ENCODE peak calls at places on chromosomes 16 and 17, in ten cellular contexts. B is fibroblast of lung, W is DND-41, K is HCT116, V is neuronal stem cell, N is PC-3, Z is neural progenitor cell, T is mammary epithelial cell, U is trophoblast cell, S is IMR-90. H is an unnamed sample.

GRCh38 chr17:74396567-74396966 is 29.3 kb downstream of the GPR142 start:
- DNase-seq in B (no peak), W (no peak), K (no peak), V (no peak), N (no peak), Z (no peak), T (no peak), U (no peak), S (no peak), H (no peak)

GRCh38 chr16:50335198-50335958 is 33.4 kb downstream of the BRD7 start:
- DNase-seq in B (no peak), W (no peak), K (no peak), V (no peak), N (no peak), Z (no peak), T (no peak), U (peak; percentile 38), S (peak; percentile 33), H (no peak)

GRCh38 chr17:65662166-65662565 is 100.7 kb upstream of the AXIN2 start:
- DNase-seq in B (peak; percentile 68), W (no peak), K (no peak), V (no peak), N (no peak), Z (no peak), T (no peak), U (no peak), S (peak; percentile 69), H (peak; percentile 89)

GRCh38 chr16:17224859-17225258 is 245.9 kb downstream of the XYLT1 start:
- DNase-seq in B (peak; percentile 91), W (peak; percentile 19), K (no peak), V (no peak), N (no peak), Z (no peak), T (peak; percentile 29), U (no peak), S (peak; percentile 82), H (no peak)

GRCh38 chr17:36183001-36183810 is 6.8 kb upstream of the TBC1D3B start:
- DNase-seq in B (peak; percentile 78), W (no peak), K (peak; percentile 39), V (peak; percentile 77), N (peak; percentile 25), Z (peak; percentile 94), T (peak; percentile 66), U (no peak), S (peak; percentile 54), H (peak; percentile 97)

GRCh38 chr16:16071631-16072244 is 122.3 kb downstream of the ABCC1 start:
- DNase-seq in B (peak; percentile 84), W (no peak), K (no peak), V (no peak), N (no peak), Z (no peak), T (no peak), U (no peak), S (peak; percentile 78), H (peak; percentile 57)

GRCh38 chr17:82914375-82914774 is 74.6 kb upstream of the ZNF750 start:
- DNase-seq in B (no peak), W (no peak), K (no peak), V (no peak), N (peak; percentile 26), Z (no peak), T (no peak), U (no peak), S (no peak), H (peak; percentile 98)

GRCh38 chr17:60557805-60558204 is 31.8 kb upstream of the APPBP2 start:
- DNase-seq in B (no peak), W (peak; percentile 17), K (no peak), V (no peak), N (no peak), Z (no peak), T (peak; percentile 27), U (no peak), S (no peak), H (no peak)

GRCh38 chr16:11006666-11007065 is 62.3 kb downstream of the CLEC16A start:
- DNase-seq in B (peak; percentile 60), W (no peak), K (no peak), V (no peak), N (no peak), Z (no peak), T (no peak), U (no peak), S (no peak), H (peak; percentile 87)

GRCh38 chr16:54136276-54136625 is 150.3 kb downstream of the IRX3 start:
- DNase-seq in B (peak; percentile 67), W (no peak), K (no peak), V (no peak), N (peak; percentile 40), Z (no peak), T (peak; percentile 48), U (no peak), S (peak; percentile 59), H (peak; percentile 74)

GRCh38 chr17:72113751-72114150 is 7.1 kb upstream of the SOX9 start:
- DNase-seq in B (no peak), W (no peak), K (no peak), V (no peak), N (no peak), Z (no peak), T (no peak), U (no peak), S (no peak), H (no peak)
- H3K4me3 ChIP-seq in B (no peak overlapping the region), W (no peak overlapping the region), K (no peak overlapping the region), V (no peak overlapping the region), N (no peak overlapping the region), Z (no peak overlapping the region), T (no peak overlapping the region), U (no peak overlapping the region), S (no peak overlapping the region), H (no peak overlapping the region)

GRCh38 chr17:57833597-57833939 is 16.3 kb downstream of the MRPS23 start:
- DNase-seq in B (no peak), W (no peak), K (no peak), V (no peak), N (no peak), Z (no peak), T (no peak), U (no peak), S (no peak), H (no peak)
- H2AFZ ChIP-seq in B (no peak overlapping the region), W (no peak overlapping the region), K (no peak overlapping the region), V (no peak overlapping the region), N (no peak overlapping the region), Z (no peak overlapping the region), T (no peak overlapping the region), U (no peak overlapping the region), S (no peak overlapping the region), H (no peak overlapping the region)

GRCh38 chr16:8957509-8958157 is 6.1 kb downstream of the USP7 start:
- DNase-seq in B (no peak), W (no peak), K (no peak), V (no peak), N (no peak), Z (no peak), T (no peak), U (no peak), S (no peak), H (peak; percentile 14)
- H3K4me3 ChIP-seq in B (no peak overlapping the region), W (no peak overlapping the region), K (no peak overlapping the region), V (no peak overlapping the region), N (no peak overlapping the region), Z (no peak overlapping the region), T (no peak overlapping the region), U (no peak overlapping the region), S (no peak overlapping the region), H (peak overlapping the region; percentile 35)

GRCh38 chr17:62134397-62134796 is 69.3 kb upstream of the MED13 start:
- DNase-seq in B (peak; percentile 59), W (no peak), K (no peak), V (no peak), N (no peak), Z (no peak), T (no peak), U (no peak), S (peak; percentile 27), H (no peak)
- H2AFZ ChIP-seq in B (no peak overlapping the region), W (no peak overlapping the region), K (peak overlapping the region; percentile 5), V (no peak overlapping the region), N (no peak overlapping the region), Z (no peak overlapping the region), T (no peak overlapping the region), U (no peak overlapping the region), S (no peak overlapping the region), H (no peak overlapping the region)

DNA sequence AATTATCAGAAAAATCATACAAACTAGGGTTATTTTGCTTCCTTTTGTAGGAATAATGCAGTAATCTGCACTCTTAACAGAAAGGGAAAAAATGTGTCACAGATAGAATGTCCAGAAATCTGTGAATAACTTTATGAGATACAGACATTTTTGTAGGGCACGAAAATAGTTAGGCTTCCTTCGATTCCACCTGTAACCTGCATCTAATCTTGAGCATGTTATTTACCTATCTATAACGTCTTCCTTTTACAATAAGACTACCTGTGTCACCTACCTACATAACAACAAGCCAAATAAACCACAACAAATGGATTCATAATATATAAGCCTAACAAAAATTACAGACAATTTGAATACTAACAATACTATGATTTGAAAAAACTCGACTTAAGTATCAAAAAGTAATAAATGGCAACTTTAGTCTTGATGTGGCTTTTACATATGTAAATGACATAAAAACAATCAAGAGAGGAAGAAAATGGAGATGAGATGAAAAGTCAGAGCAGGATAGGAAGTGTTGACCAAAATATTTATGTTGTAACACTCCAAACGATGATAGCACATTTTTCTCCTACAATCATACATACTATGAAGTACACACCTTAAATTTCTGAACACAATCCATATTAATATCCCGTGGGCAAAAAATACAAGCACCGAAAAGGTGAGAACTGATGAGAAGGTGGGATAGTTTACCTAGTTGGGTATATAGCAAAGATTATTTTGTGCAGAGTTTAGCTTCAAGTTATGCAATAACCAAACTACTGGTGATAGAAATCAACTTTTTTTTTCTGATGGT is 2.5 kb downstream of the STAT5B start:
- DNase-seq in B (no peak), W (no peak), K (no peak), V (no peak), N (no peak), Z (no peak), T (no peak), U (no peak), S (no peak), H (no peak)
- H3K4me3 ChIP-seq in B (no peak overlapping the region), W (no peak overlapping the region), K (no peak overlapping the region), V (no peak overlapping the region), N (no peak overlapping the region), Z (peak overlapping the region; percentile 90), T (no peak overlapping the region), U (no peak overlapping the region), S (no peak overlapping the region), H (no peak overlapping the region)

DNA sequence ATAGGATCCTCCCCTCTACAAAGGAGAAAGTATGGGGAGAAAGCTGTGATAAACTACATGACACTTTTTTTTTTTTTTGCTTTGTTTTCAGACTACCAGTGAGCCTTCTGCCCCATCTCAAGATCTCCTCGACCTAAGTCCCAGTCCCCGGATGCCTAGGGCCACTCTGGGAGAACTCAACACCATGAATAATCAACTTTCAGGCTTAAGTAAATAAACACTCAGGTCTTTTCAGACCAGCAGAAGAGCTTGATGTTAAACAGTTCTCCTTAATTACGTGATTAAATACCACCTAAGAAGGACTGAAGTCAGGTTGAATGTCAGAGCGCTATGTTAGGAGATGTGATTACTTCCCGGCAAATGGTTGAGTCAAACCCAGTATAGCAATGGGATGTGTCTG is 31.4 kb downstream of the COX11 start:
- DNase-seq in B (no peak), W (no peak), K (no peak), V (no peak), N (no peak), Z (no peak), T (no peak), U (no peak), S (no peak), H (no peak)
- H2AFZ ChIP-seq in B (no peak overlapping the region), W (no peak overlapping the region), K (no peak overlapping the region), V (no peak overlapping the region), N (no peak overlapping the region), Z (no peak overlapping the region), T (no peak overlapping the region), U (no peak overlapping the region), S (no peak overlapping the region), H (no peak overlapping the region)

H was measured in osteoblast.